ENCODE peak calls at places on chromosome X, in four cellular contexts. Q, U, M and C are unnamed samples. For H3K4me1, the result is how much of the 10 kb centered on the place peaks cover.

GRCh38 chrX:46400530-46400929 is 144.7 kb downstream of the ZNF674 start:
- DNase-seq in Q (no peak), U (no peak), M (no peak), C (no peak)

GRCh38 chrX:15911729-15912550 is 57.3 kb upstream of the AP1S2 start:
- DNase-seq in Q (no peak), U (no peak), M (no peak), C (no peak)

GRCh38 chrX:10111364-10112148 is 45.2 kb upstream of the CLCN4 start:
- DNase-seq in Q (peak), U (no peak), M (no peak), C (no peak)

GRCh38 chrX:151981129-151981528 is 6.7 kb upstream of the GABRE start:
- DNase-seq in Q (no peak), U (no peak), M (no peak), C (no peak)

GRCh38 chrX:76796311-76796710 is 368.8 kb downstream of the MAGEE1 start:
- DNase-seq in Q (no peak), U (no peak), M (no peak), C (no peak)

GRCh38 chrX:123084797-123085196 is 99.3 kb upstream of the GRIA3 start:
- DNase-seq in Q (no peak), U (no peak), M (no peak), C (no peak)

GRCh38 chrX:45765281-45765680 is 564.6 kb upstream of the DIPK2B start:
- DNase-seq in Q (no peak), U (no peak), M (no peak), C (no peak)

GRCh38 chrX:17919896-17920446 is 58.9 kb upstream of the RAI2 start:
- DNase-seq in Q (no peak), U (peak), M (no peak), C (no peak)

GRCh38 chrX:64151911-64152310 is 53.6 kb downstream of the AMER1 start:
- DNase-seq in Q (no peak), U (no peak), M (no peak), C (no peak)

GRCh38 chrX:13101439-13102139 is 57.2 kb upstream of the FAM9C start:
- DNase-seq in Q (no peak), U (peak), M (no peak), C (peak)

GRCh38 chrX:7996414-7996813 is 69.2 kb upstream of the PNPLA4 start:
- DNase-seq in Q (no peak), U (peak), M (peak), C (no peak)

GRCh38 chrX:17744896-17745523 is 7.7 kb downstream of the SCML1 start:
- DNase-seq in Q (no peak), U (no peak), M (no peak), C (no peak)

GRCh38 chrX:71941145-71941544 is 30.5 kb downstream of the NHSL2 start:
- DNase-seq in Q (no peak), U (no peak), M (no peak), C (no peak)

GRCh38 chrX:134294548-134294947 is 57.6 kb downstream of the CCDC160 start:
- DNase-seq in Q (no peak), U (no peak), M (no peak), C (no peak)

GRCh38 chrX:68647156-68647957 is at the start of gene STARD8:
- DNase-seq in Q (no peak), U (peak), M (peak), C (peak)

GRCh38 chrX:138761380-138761779 is 49.9 kb upstream of the FGF13 start:
- DNase-seq in Q (no peak), U (no peak), M (no peak), C (no peak)

GRCh38 chrX:132614297-132614696 is 125.5 kb upstream of the MBNL3 start:
- DNase-seq in Q (no peak), U (no peak), M (no peak), C (no peak)

GRCh38 chrX:18119856-18120255 is 100.8 kb downstream of the BEND2 start:
- DNase-seq in Q (no peak), U (no peak), M (no peak), C (no peak)

GRCh38 chrX:125205084-125205917 is 114.4 kb upstream of the TEX13C start:
- DNase-seq in Q (no peak), U (no peak), M (no peak), C (no peak)

GRCh38 chrX:107733686-107734085 is 41.9 kb downstream of the TSC22D3 start:
- DNase-seq in Q (no peak), U (no peak), M (no peak), C (no peak)
- H3K4me1 ChIP-seq in Q (under half), U (under half), M (under half), C (under half)

GRCh38 chrX:105634180-105634579 is 188.2 kb upstream of the NRK start:
- DNase-seq in Q (no peak), U (no peak), M (peak), C (no peak)

GRCh38 chrX:105636667-105637066 is 185.7 kb upstream of the NRK start:
- DNase-seq in Q (no peak), U (no peak), M (no peak), C (no peak)

GRCh38 chrX:105635794-105636193 is 186.5 kb upstream of the NRK start:
- DNase-seq in Q (no peak), U (no peak), M (no peak), C (no peak)
- TF ChIP-seq YY1 in Q (no peak), U (no peak), M (no peak), C (no peak)

DNA sequence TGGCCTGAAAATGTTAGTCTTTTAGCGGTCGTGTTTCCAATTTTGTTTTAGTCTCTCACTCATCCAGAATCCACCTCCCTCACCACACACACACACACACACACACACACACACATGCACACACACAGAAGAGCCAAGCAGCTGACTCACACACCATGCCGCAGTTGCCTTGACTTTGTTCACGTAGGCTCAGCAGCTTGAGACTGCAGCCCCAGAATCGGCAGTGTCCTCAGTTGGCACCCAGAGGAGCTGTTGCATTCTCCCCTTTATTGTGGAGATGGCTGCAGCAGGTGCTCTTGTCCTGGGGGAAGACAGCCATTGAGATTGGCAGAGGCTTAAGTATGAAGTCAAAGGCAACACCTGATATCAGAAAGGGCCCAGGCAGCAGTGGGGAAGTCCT is 20.9 kb upstream of the XPNPEP2 start:
- DNase-seq in Q (no peak), U (no peak), M (no peak), C (no peak)
- TF ChIP-seq ZNF274 in Q (no peak), U (no peak), M (no peak), C (no peak)

GRCh38 chrX:136762820-136763452 is 17.8 kb downstream of the ARHGEF6 start:
- DNase-seq in Q (no peak), U (no peak), M (no peak), C (no peak)
- H3K4me1 ChIP-seq in Q (under half), U (under half), M (under half), C (under half)

DNA sequence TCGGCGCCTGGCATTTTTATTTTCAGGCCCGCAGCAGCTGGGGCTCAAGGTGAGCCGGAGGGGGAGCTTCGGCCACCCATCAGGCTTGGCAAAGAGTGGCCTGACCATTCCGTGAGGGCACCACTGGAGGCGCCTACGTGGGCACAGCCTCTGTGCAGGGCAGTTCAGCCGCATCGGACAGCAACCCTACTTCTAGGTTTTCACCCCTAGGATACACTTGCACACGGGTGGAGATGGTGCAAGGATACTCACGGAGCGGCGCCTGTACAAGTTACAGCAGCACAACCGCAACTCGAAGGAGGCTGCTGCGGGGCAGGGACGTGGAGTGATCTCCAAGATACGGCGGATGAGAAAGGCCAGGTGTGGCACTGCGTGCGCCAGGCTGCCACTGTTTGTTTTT is 10.8 kb downstream of the HCFC1 start:
- DNase-seq in Q (no peak), U (no peak), M (no peak), C (no peak)
- TF ChIP-seq YY1 in Q (no peak), U (no peak), M (no peak), C (no peak)

GRCh38 chrX:130829526-130830515 is 73.2 kb downstream of the ENOX2 start:
- DNase-seq in Q (no peak), U (no peak), M (no peak), C (no peak)

GRCh38 chrX:130828641-130829040 is 74.4 kb downstream of the ENOX2 start:
- DNase-seq in Q (no peak), U (no peak), M (no peak), C (no peak)

GRCh38 chrX:130830599-130831346 is 72.2 kb downstream of the ENOX2 start:
- DNase-seq in Q (no peak), U (no peak), M (no peak), C (no peak)

GRCh38 chrX:130826249-130826648 is 76.8 kb downstream of the ENOX2 start:
- DNase-seq in Q (no peak), U (no peak), M (no peak), C (no peak)

DNA sequence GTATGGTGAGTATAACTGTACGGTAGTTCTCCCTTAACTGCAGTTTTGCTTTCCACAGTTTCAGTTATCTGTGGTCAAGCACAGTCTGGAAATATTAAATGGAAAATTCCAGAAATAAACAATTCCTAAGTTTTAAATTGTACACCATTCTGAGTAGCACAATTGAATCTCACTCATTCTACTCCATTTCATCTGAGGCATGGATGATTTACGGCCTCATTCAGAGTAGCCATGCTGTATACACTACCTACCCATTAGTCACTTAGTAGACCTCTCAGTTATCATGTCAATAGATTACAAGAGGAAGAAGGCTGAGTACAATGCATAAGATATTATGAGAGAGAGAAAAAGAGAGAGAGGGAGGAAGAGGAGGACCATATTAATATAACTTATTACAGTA is 77.5 kb downstream of the ENOX2 start:
- DNase-seq in Q (no peak), U (no peak), M (no peak), C (no peak)
- TF ChIP-seq ZNF274 in Q (no peak), U (no peak), M (no peak), C (no peak)

GRCh38 chrX:153750126-153750774 is 13.8 kb upstream of the PLXNB3 start:
- DNase-seq in Q (no peak), U (no peak), M (no peak), C (no peak)

GRCh38 chrX:153755136-153755535 is 8.9 kb upstream of the PLXNB3 start:
- DNase-seq in Q (no peak), U (no peak), M (no peak), C (no peak)
- H3K4me1 ChIP-seq in Q (under half), U (under half), M (under half), C (under half)